ENCODE peak calls at places on chromosomes 6 and 20, in nine cellular contexts. One of them, this sample, is unnamed.

GRCh38 chr6:23621026-23621425 is 505.0 kb upstream of the NRSN1 start:
- DNase-seq in foreskin fibroblast: no peak
- DNase-seq in stomach: no peak
- DNase-seq in B cell: no peak
- DNase-seq in kidney: no peak
- DNase-seq in left ventricle myocardium inferior: no peak
- DNase-seq in neural crest cell: no peak
- DNase-seq in PC-9: no peak
- DNase-seq in nephron progenitor cell: no peak
- DNase-seq in this sample: no peak

GRCh38 chr20:59742351-59743095 is 138.2 kb downstream of the PHACTR3 start:
- DNase-seq in PC-9: no peak
- DNase-seq in B cell: no peak
- DNase-seq in left ventricle myocardium inferior: no peak
- DNase-seq in stomach: no peak
- DNase-seq in nephron progenitor cell: no peak
- DNase-seq in kidney: no peak
- DNase-seq in neural crest cell: no peak
- DNase-seq in foreskin fibroblast: no peak
- DNase-seq in this sample: no peak

GRCh38 chr6:84696181-84696580 is 68.2 kb downstream of the TBX18 start:
- DNase-seq in nephron progenitor cell: no peak
- DNase-seq in neural crest cell: no peak
- DNase-seq in left ventricle myocardium inferior: no peak
- DNase-seq in PC-9: no peak
- DNase-seq in kidney: no peak
- DNase-seq in stomach: no peak
- DNase-seq in foreskin fibroblast: peak
- DNase-seq in B cell: no peak
- DNase-seq in this sample: no peak

GRCh38 chr20:33636776-33637175 is 25.4 kb upstream of the C20orf144 start:
- DNase-seq in neural crest cell: no peak
- DNase-seq in left ventricle myocardium inferior: no peak
- DNase-seq in stomach: no peak
- DNase-seq in kidney: no peak
- DNase-seq in PC-9: no peak
- DNase-seq in foreskin fibroblast: no peak
- DNase-seq in nephron progenitor cell: no peak
- DNase-seq in B cell: no peak
- DNase-seq in this sample: no peak

GRCh38 chr20:16260911-16261310 is 312.3 kb downstream of the KIF16B start:
- DNase-seq in stomach: no peak
- DNase-seq in nephron progenitor cell: no peak
- DNase-seq in foreskin fibroblast: peak
- DNase-seq in neural crest cell: no peak
- DNase-seq in B cell: no peak
- DNase-seq in left ventricle myocardium inferior: no peak
- DNase-seq in kidney: no peak
- DNase-seq in PC-9: no peak
- DNase-seq in this sample: no peak

GRCh38 chr6:72740135-72740534 is 118.3 kb downstream of the KCNQ5 start:
- DNase-seq in kidney: no peak
- DNase-seq in foreskin fibroblast: no peak
- DNase-seq in left ventricle myocardium inferior: no peak
- DNase-seq in PC-9: no peak
- DNase-seq in neural crest cell: no peak
- DNase-seq in B cell: no peak
- DNase-seq in stomach: no peak
- DNase-seq in nephron progenitor cell: no peak
- DNase-seq in this sample: no peak

GRCh38 chr6:38997128-38997761 is 51.3 kb upstream of the GLP1R start:
- DNase-seq in stomach: peak
- DNase-seq in kidney: no peak
- DNase-seq in foreskin fibroblast: peak
- DNase-seq in B cell: no peak
- DNase-seq in neural crest cell: peak
- DNase-seq in left ventricle myocardium inferior: peak
- DNase-seq in nephron progenitor cell: peak
- DNase-seq in PC-9: no peak
- DNase-seq in this sample: peak

GRCh38 chr6:139407718-139408222 is 33.3 kb upstream of the CITED2 start:
- DNase-seq in left ventricle myocardium inferior: no peak
- DNase-seq in nephron progenitor cell: no peak
- DNase-seq in B cell: no peak
- DNase-seq in foreskin fibroblast: peak
- DNase-seq in PC-9: peak
- DNase-seq in stomach: no peak
- DNase-seq in kidney: no peak
- DNase-seq in neural crest cell: no peak
- DNase-seq in this sample: no peak

GRCh38 chr6:21744321-21744720 is 150.8 kb downstream of the SOX4 start:
- DNase-seq in kidney: no peak
- DNase-seq in neural crest cell: no peak
- DNase-seq in stomach: no peak
- DNase-seq in nephron progenitor cell: no peak
- DNase-seq in foreskin fibroblast: no peak
- DNase-seq in left ventricle myocardium inferior: no peak
- DNase-seq in B cell: no peak
- DNase-seq in PC-9: no peak
- DNase-seq in this sample: no peak

GRCh38 chr6:149723771-149724417 is 6.0 kb upstream of the LATS1 start:
- DNase-seq in stomach: peak
- DNase-seq in PC-9: peak
- DNase-seq in neural crest cell: peak
- DNase-seq in kidney: no peak
- DNase-seq in foreskin fibroblast: peak
- DNase-seq in left ventricle myocardium inferior: no peak
- DNase-seq in B cell: peak
- DNase-seq in nephron progenitor cell: no peak
- DNase-seq in this sample: peak

GRCh38 chr6:43736211-43736786 is 33.7 kb upstream of the VEGFA start:
- DNase-seq in neural crest cell: no peak
- DNase-seq in PC-9: no peak
- DNase-seq in stomach: no peak
- DNase-seq in kidney: no peak
- DNase-seq in left ventricle myocardium inferior: no peak
- DNase-seq in nephron progenitor cell: no peak
- DNase-seq in B cell: no peak
- DNase-seq in foreskin fibroblast: no peak
- DNase-seq in this sample: no peak

GRCh38 chr6:68042339-68043121 is 592.6 kb upstream of the ADGRB3 start:
- DNase-seq in kidney: no peak
- DNase-seq in foreskin fibroblast: no peak
- DNase-seq in B cell: no peak
- DNase-seq in nephron progenitor cell: no peak
- DNase-seq in PC-9: no peak
- DNase-seq in neural crest cell: no peak
- DNase-seq in left ventricle myocardium inferior: no peak
- DNase-seq in stomach: no peak
- DNase-seq in this sample: no peak

GRCh38 chr20:46099491-46100287 is 9.9 kb upstream of the NCOA5 start:
- DNase-seq in B cell: peak
- DNase-seq in neural crest cell: no peak
- DNase-seq in nephron progenitor cell: peak
- DNase-seq in PC-9: peak
- DNase-seq in kidney: peak
- DNase-seq in foreskin fibroblast: peak
- DNase-seq in stomach: no peak
- DNase-seq in left ventricle myocardium inferior: peak
- DNase-seq in this sample: peak

GRCh38 chr6:31441368-31442267 is 38.2 kb downstream of the MICA start:
- DNase-seq in PC-9: no peak
- DNase-seq in neural crest cell: peak
- DNase-seq in kidney: peak
- DNase-seq in stomach: peak
- DNase-seq in left ventricle myocardium inferior: peak
- DNase-seq in nephron progenitor cell: peak
- DNase-seq in foreskin fibroblast: peak
- DNase-seq in B cell: peak
- DNase-seq in this sample: peak

GRCh38 chr20:24746351-24746685 is 202.8 kb upstream of the CST7 start:
- DNase-seq in nephron progenitor cell: no peak
- DNase-seq in kidney: peak
- DNase-seq in foreskin fibroblast: no peak
- DNase-seq in B cell: no peak
- DNase-seq in PC-9: peak
- DNase-seq in neural crest cell: no peak
- DNase-seq in left ventricle myocardium inferior: no peak
- DNase-seq in stomach: peak
- DNase-seq in this sample: no peak

DNA sequence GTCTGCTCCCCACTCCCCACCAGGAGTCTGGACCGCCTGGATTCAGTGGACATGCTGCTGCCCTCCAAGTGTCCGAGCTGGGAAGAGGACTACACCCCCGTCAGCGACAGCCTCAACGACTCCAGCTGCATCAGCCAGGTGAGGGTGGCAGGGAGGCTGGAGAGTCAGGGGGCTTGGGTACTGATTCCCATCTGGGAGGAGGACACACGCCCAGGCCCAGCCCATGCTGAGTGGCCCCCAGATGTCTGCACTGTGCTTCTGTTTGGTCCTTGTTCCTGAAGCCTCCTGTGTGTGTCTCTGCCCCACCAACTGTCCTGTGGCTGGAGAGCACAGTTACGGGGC is 101.6 kb upstream of the MYL9 start:
- DNase-seq in B cell: no peak
- DNase-seq in stomach: no peak
- DNase-seq in nephron progenitor cell: no peak
- DNase-seq in foreskin fibroblast: no peak
- DNase-seq in neural crest cell: no peak
- DNase-seq in kidney: no peak
- DNase-seq in PC-9: no peak
- DNase-seq in left ventricle myocardium inferior: no peak
- DNase-seq in this sample: no peak
- TF ChIP-seq CTCF in B cell: peak
- TF ChIP-seq CTCF in stomach: no peak
- TF ChIP-seq CTCF in nephron progenitor cell: peak
- TF ChIP-seq CTCF in foreskin fibroblast: no peak
- TF ChIP-seq CTCF in neural crest cell: peak
- TF ChIP-seq CTCF in kidney: no peak
- TF ChIP-seq CTCF in PC-9: peak
- TF ChIP-seq CTCF in left ventricle myocardium inferior: peak
- TF ChIP-seq CTCF in this sample: no peak

DNA sequence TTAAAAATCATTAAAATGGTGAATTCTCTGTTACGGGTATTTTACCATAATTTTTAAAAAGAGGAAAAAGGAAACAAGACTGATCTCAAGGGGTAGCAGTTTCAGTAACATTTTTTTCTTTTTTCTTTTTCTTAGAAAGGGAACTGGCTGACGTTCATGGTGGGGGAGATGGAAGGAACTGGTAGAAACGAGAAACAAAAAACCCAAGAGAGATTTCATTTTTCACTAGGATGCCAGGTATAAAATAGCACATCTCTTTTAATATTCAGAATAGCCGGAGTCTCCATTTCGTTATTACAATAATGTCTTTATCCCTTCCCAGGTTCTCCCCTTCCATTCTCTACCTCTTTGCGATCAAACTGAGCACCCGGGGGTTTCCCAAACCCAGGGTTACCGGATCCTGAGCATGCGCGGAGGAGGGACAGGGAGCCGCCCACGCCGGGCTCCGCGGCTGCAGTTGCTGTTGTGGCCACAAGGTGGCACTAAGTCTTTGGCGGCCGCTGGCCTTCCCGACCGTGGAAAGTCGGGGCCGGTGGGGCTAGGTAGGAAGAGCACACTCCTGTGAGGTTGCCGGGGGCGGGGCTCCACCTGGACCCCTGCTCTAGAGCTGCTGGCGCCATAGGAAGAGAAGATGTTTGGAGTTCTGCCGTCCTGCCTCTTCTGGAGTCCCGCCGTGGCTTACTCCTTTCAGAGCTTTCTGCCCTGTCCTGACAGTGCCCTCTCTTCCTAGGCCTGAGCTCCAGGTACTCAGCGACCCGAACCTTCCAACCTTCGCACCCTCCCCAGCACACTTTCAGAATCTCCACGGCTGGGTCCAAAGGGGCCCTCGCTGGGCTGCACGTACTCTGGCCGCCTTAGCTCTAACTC is 146.8 kb downstream of the SH3BGRL2 start:
- DNase-seq in neural crest cell: peak
- DNase-seq in kidney: peak
- DNase-seq in stomach: peak
- DNase-seq in nephron progenitor cell: peak
- DNase-seq in B cell: peak
- DNase-seq in left ventricle myocardium inferior: peak
- DNase-seq in PC-9: peak
- DNase-seq in foreskin fibroblast: peak
- DNase-seq in this sample: peak
- TF ChIP-seq CTCF in neural crest cell: peak
- TF ChIP-seq CTCF in kidney: peak
- TF ChIP-seq CTCF in stomach: peak
- TF ChIP-seq CTCF in nephron progenitor cell: peak
- TF ChIP-seq CTCF in B cell: peak
- TF ChIP-seq CTCF in left ventricle myocardium inferior: peak
- TF ChIP-seq CTCF in PC-9: peak
- TF ChIP-seq CTCF in foreskin fibroblast: peak
- TF ChIP-seq CTCF in this sample: peak

GRCh38 chr20:52192296-52193007 is 873 bp upstream of the ZFP64 start:
- DNase-seq in left ventricle myocardium inferior: peak
- DNase-seq in PC-9: no peak
- DNase-seq in B cell: peak
- DNase-seq in nephron progenitor cell: no peak
- DNase-seq in kidney: no peak
- DNase-seq in stomach: no peak
- DNase-seq in neural crest cell: no peak
- DNase-seq in foreskin fibroblast: peak
- DNase-seq in this sample: no peak
- TF ChIP-seq CTCF in left ventricle myocardium inferior: peak
- TF ChIP-seq CTCF in PC-9: no peak
- TF ChIP-seq CTCF in B cell: no peak
- TF ChIP-seq CTCF in nephron progenitor cell: no peak
- TF ChIP-seq CTCF in kidney: peak
- TF ChIP-seq CTCF in stomach: no peak
- TF ChIP-seq CTCF in neural crest cell: peak
- TF ChIP-seq CTCF in foreskin fibroblast: no peak
- TF ChIP-seq CTCF in this sample: no peak

GRCh38 chr6:57195457-57195856 is 23.3 kb downstream of the BAG2 start:
- DNase-seq in left ventricle myocardium inferior: no peak
- DNase-seq in kidney: no peak
- DNase-seq in nephron progenitor cell: no peak
- DNase-seq in stomach: no peak
- DNase-seq in PC-9: no peak
- DNase-seq in B cell: no peak
- DNase-seq in foreskin fibroblast: no peak
- DNase-seq in neural crest cell: no peak
- DNase-seq in this sample: no peak

GRCh38 chr6:57193177-57193576 is 21.1 kb downstream of the BAG2 start:
- DNase-seq in left ventricle myocardium inferior: no peak
- DNase-seq in PC-9: no peak
- DNase-seq in kidney: no peak
- DNase-seq in B cell: no peak
- DNase-seq in neural crest cell: no peak
- DNase-seq in nephron progenitor cell: no peak
- DNase-seq in stomach: no peak
- DNase-seq in foreskin fibroblast: peak
- DNase-seq in this sample: no peak

DNA sequence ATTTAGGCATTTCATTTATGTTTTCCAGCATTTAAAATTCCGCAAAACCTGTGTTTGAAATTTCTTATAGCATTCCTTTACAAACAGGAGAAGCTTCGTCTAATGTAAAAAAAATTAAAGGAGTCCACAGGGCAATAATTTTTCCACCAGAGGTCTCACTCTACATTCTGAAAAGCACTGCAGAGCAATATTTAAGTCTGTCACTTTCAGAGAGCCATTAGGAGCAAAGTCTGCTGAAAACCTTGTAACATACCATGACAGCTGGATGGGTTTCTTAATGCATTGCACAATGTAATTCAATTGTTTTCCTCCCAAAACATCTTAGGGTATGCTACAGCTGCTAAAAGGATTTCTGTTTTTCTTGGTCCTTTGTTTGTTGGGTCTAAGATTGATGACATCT is 18.0 kb downstream of the BAG2 start:
- DNase-seq in neural crest cell: no peak
- DNase-seq in stomach: no peak
- DNase-seq in B cell: no peak
- DNase-seq in foreskin fibroblast: peak
- DNase-seq in left ventricle myocardium inferior: no peak
- DNase-seq in kidney: no peak
- DNase-seq in nephron progenitor cell: no peak
- DNase-seq in PC-9: no peak
- DNase-seq in this sample: no peak
- TF ChIP-seq CTCF in neural crest cell: peak
- TF ChIP-seq CTCF in stomach: no peak
- TF ChIP-seq CTCF in B cell: no peak
- TF ChIP-seq CTCF in foreskin fibroblast: peak
- TF ChIP-seq CTCF in left ventricle myocardium inferior: peak
- TF ChIP-seq CTCF in kidney: no peak
- TF ChIP-seq CTCF in nephron progenitor cell: no peak
- TF ChIP-seq CTCF in PC-9: peak
- TF ChIP-seq CTCF in this sample: no peak

This sample was measured in endothelial cell.